ENCODE peak calls at places on chromosome 2, in six cellular contexts. L is AG08396, T is NCI-H1930, G is epithelial cell of esophagus, M is A549, S is ELR. B is an unnamed sample.
A peak's percentile ranks its signal among the peaks of the same experiment; 100 is the strongest.

GRCh38 chr2:176212276-176212675 is 23.8 kb downstream of the HOXD1 start:
- DNase-seq in L (no peak), T (no peak), G (no peak), M (no peak), S (no peak), B (no peak)

GRCh38 chr2:222903234-222904220 is 42.7 kb downstream of the ACSL3 start:
- DNase-seq in L (no peak), T (no peak), G (peak; percentile 65), M (peak; percentile 72), S (peak; percentile 76), B (no peak)

GRCh38 chr2:160394153-160394552 is 99.5 kb downstream of the RBMS1 start:
- DNase-seq in L (no peak), T (no peak), G (no peak), M (no peak), S (peak; percentile 42), B (no peak)

GRCh38 chr2:69798466-69798908 is 31.0 kb upstream of the GMCL1 start:
- DNase-seq in L (no peak), T (no peak), G (peak; percentile 58), M (no peak), S (peak; percentile 63), B (no peak)

GRCh38 chr2:41941831-41942230 is 106.0 kb upstream of the PKDCC start:
- DNase-seq in L (no peak), T (no peak), G (no peak), M (no peak), S (no peak), B (no peak)

GRCh38 chr2:119231975-119232665 is 8.5 kb downstream of the STEAP3 start:
- DNase-seq in L (no peak), T (no peak), G (peak; percentile 74), M (no peak), S (peak; percentile 90), B (no peak)

GRCh38 chr2:103159018-103159417 is 397.2 kb downstream of the TMEM182 start:
- DNase-seq in L (no peak), T (no peak), G (no peak), M (no peak), S (no peak), B (no peak)

GRCh38 chr2:174972924-174973323 is 32.3 kb downstream of the CHN1 start:
- DNase-seq in L (peak; percentile 41), T (no peak), G (peak; percentile 31), M (peak; percentile 45), S (peak; percentile 85), B (no peak)

GRCh38 chr2:109139002-109139401 is 10.0 kb downstream of the SH3RF3 start:
- DNase-seq in L (no peak), T (no peak), G (no peak), M (no peak), S (no peak), B (no peak)

GRCh38 chr2:62150597-62151305 is 45.2 kb upstream of the B3GNT2 start:
- DNase-seq in L (no peak), T (no peak), G (no peak), M (no peak), S (peak; percentile 13), B (no peak)

GRCh38 chr2:48944961-48945360 is 189.4 kb upstream of the LHCGR start:
- DNase-seq in L (no peak), T (no peak), G (no peak), M (no peak), S (no peak), B (no peak)

GRCh38 chr2:241848761-241849615 is 9.7 kb downstream of the PDCD1 start:
- DNase-seq in L (no peak), T (no peak), G (no peak), M (no peak), S (no peak), B (no peak)

GRCh38 chr2:165898381-165898780 is 55.2 kb downstream of the TTC21B start:
- DNase-seq in L (no peak), T (no peak), G (peak; percentile 95), M (no peak), S (peak; percentile 89), B (no peak)

GRCh38 chr2:88038263-88039105 is 17.1 kb downstream of the KRCC1 start:
- DNase-seq in L (peak; percentile 38), T (no peak), G (peak; percentile 88), M (peak; percentile 81), S (peak; percentile 93), B (peak; percentile 48)

GRCh38 chr2:185979546-185980071 is 241.0 kb downstream of the FSIP2 start:
- DNase-seq in L (no peak), T (no peak), G (peak; percentile 97), M (no peak), S (peak; percentile 75), B (no peak)

GRCh38 chr2:45765847-45766254 is 114.4 kb downstream of the PRKCE start:
- DNase-seq in L (no peak), T (no peak), G (no peak), M (no peak), S (no peak), B (no peak)

GRCh38 chr2:108548221-108549003 is 14.1 kb downstream of the LIMS1 start:
- DNase-seq in L (no peak), T (no peak), G (no peak), M (no peak), S (no peak), B (no peak)

GRCh38 chr2:96102596-96103387 is 13.6 kb downstream of the ADRA2B start:
- DNase-seq in L (no peak), T (no peak), G (no peak), M (no peak), S (no peak), B (no peak)

GRCh38 chr2:145123606-145124005 is 603.7 kb upstream of the ZEB2 start:
- DNase-seq in L (no peak), T (no peak), G (peak; percentile 11), M (no peak), S (peak; percentile 10), B (no peak)

GRCh38 chr2:27920148-27920885 is 29.8 kb downstream of the BABAM2 start:
- DNase-seq in L (no peak), T (no peak), G (peak; percentile 40), M (peak; percentile 90), S (peak; percentile 54), B (peak; percentile 45)

GRCh38 chr2:73961274-73961673 is 23.4 kb upstream of the TET3 start:
- DNase-seq in L (no peak), T (no peak), G (no peak), M (no peak), S (no peak), B (no peak)

GRCh38 chr2:153499439-153499838 is 20.9 kb upstream of the RPRM start:
- DNase-seq in L (no peak), T (no peak), G (no peak), M (no peak), S (no peak), B (no peak)

GRCh38 chr2:215535726-215536125 is 99.9 kb upstream of the FN1 start:
- DNase-seq in L (no peak), T (no peak), G (no peak), M (no peak), S (no peak), B (no peak)

GRCh38 chr2:222052934-222053367 is 245.8 kb downstream of the PAX3 start:
- DNase-seq in L (no peak), T (no peak), G (no peak), M (peak; percentile 5), S (peak; percentile 13), B (no peak)

GRCh38 chr2:145751634-145752033 is 1231.7 kb upstream of the ZEB2 start:
- DNase-seq in L (no peak), T (no peak), G (peak; percentile 44), M (no peak), S (peak; percentile 83), B (no peak)

GRCh38 chr2:23541453-23542334 is 156.7 kb downstream of the KLHL29 start:
- DNase-seq in L (no peak), T (peak; percentile 42), G (no peak), M (no peak), S (no peak), B (no peak)

GRCh38 chr2:79770926-79771325 is 258.1 kb downstream of the CTNNA2 start:
- DNase-seq in L (no peak), T (no peak), G (no peak), M (no peak), S (no peak), B (no peak)

GRCh38 chr2:136162438-136162837 is 44.5 kb upstream of the CXCR4 start:
- DNase-seq in L (no peak), T (no peak), G (no peak), M (no peak), S (no peak), B (no peak)

GRCh38 chr2:17756629-17757028 is 2.7 kb downstream of the GEN1 start:
- DNase-seq in L (no peak), T (no peak), G (no peak), M (no peak), S (peak; percentile 39), B (no peak)

GRCh38 chr2:241007880-241008710 is 9.7 kb downstream of the SNED1 start:
- DNase-seq in L (no peak), T (no peak), G (no peak), M (no peak), S (no peak), B (no peak)

GRCh38 chr2:218997730-218998129 is 4.5 kb upstream of the CRYBA2 start:
- DNase-seq in L (no peak), T (no peak), G (no peak), M (no peak), S (no peak), B (no peak)

GRCh38 chr2:202909394-202910192 is 1.9 kb downstream of the WDR12 start:
- DNase-seq in L (no peak), T (no peak), G (no peak), M (no peak), S (no peak), B (no peak)

GRCh38 chr2:238151205-238151604 is 7.6 kb upstream of the ERFE start:
- DNase-seq in L (no peak), T (no peak), G (no peak), M (no peak), S (no peak), B (no peak)

GRCh38 chr2:191382801-191383200 is 137.6 kb downstream of the MYO1B start:
- DNase-seq in L (no peak), T (no peak), G (peak; percentile 93), M (peak; percentile 84), S (peak; percentile 71), B (no peak)

GRCh38 chr2:24819442-24820174 is 26.4 kb downstream of the CENPO start:
- DNase-seq in L (no peak), T (no peak), G (no peak), M (no peak), S (no peak), B (no peak)

GRCh38 chr2:17583166-17583565 is 42.7 kb downstream of the VSNL1 start:
- DNase-seq in L (no peak), T (no peak), G (peak; percentile 46), M (no peak), S (no peak), B (no peak)

GRCh38 chr2:86661333-86661732 is 37.7 kb upstream of the RNF103 start:
- DNase-seq in L (no peak), T (no peak), G (peak; percentile 26), M (peak; percentile 50), S (peak; percentile 4), B (no peak)

B was measured in Panc1.